ENCODE peak calls at places on chromosomes 4 and X, in five cellular contexts. J is thoracic aorta, A is endothelial cell of umbilical vein, E is GM06990, R is GM12864. H is an unnamed sample.

GRCh38 chr4:154497901-154498300 is 6.3 kb upstream of the DCHS2 start:
- DNase-seq in R (no peak), E (no peak), A (no peak), J (no peak), H (no peak)

GRCh38 chr4:47471591-47471990 is 8.1 kb upstream of the COMMD8 start:
- DNase-seq in E (no peak), J (no peak), A (no peak), R (no peak), H (no peak)

GRCh38 chr4:106312377-106312776 is 3.6 kb downstream of the TBCK start:
- DNase-seq in J (no peak), A (no peak), E (no peak), R (no peak), H (no peak)

GRCh38 chrX:43939187-43939926 is 33.8 kb downstream of the NDP start:
- DNase-seq in R (no peak), E (no peak), A (no peak), J (no peak), H (no peak)

GRCh38 chr4:8591626-8592365 is 769 bp upstream of the CPZ start:
- DNase-seq in A (no peak), J (no peak), E (no peak), R (no peak), H (no peak)

GRCh38 chrX:111164728-111165127 is 68.7 kb downstream of the PAK3 start:
- DNase-seq in J (no peak), R (no peak), A (no peak), E (no peak), H (peak; percentile 0)

GRCh38 chr4:159543831-159544230 is 441.0 kb downstream of the RAPGEF2 start:
- DNase-seq in R (no peak), J (no peak), A (no peak), E (no peak), H (no peak)

GRCh38 chrX:96685205-96686099 is 810 bp downstream of the DIAPH2 start:
- DNase-seq in J (peak; percentile 2), E (peak; percentile 59), R (no peak), A (peak; percentile 63), H (no peak)

GRCh38 chr4:68904786-68905185 is 46.8 kb downstream of the UGT2A3 start:
- DNase-seq in E (no peak), J (no peak), A (no peak), R (no peak), H (peak; percentile 5)

GRCh38 chr4:147736458-147736857 is 4.6 kb downstream of the ARHGAP10 start:
- DNase-seq in J (no peak), E (no peak), A (peak; percentile 59), R (no peak), H (no peak)

GRCh38 chr4:140426610-140427103 is 791 bp downstream of the CLGN start:
- DNase-seq in J (no peak), E (peak; percentile 19), A (no peak), R (no peak), H (peak; percentile 25)

GRCh38 chr4:3771167-3771809 is 5.1 kb downstream of the ADRA2C start:
- DNase-seq in A (no peak), R (no peak), J (no peak), E (no peak), H (no peak)

GRCh38 chrX:51440365-51440764 is 56.0 kb downstream of the NUDT11 start:
- DNase-seq in E (no peak), A (no peak), J (no peak), R (no peak), H (no peak)

GRCh38 chr4:100836929-100837328 is 319.1 kb upstream of the EMCN start:
- DNase-seq in J (no peak), E (no peak), A (no peak), R (no peak), H (no peak)

GRCh38 chr4:182489607-182490006 is 246.4 kb downstream of the TENM3 start:
- DNase-seq in R (no peak), E (no peak), J (no peak), A (no peak), H (no peak)
- H3K4me3 ChIP-seq in R (no peak overlapping the region), E (no peak overlapping the region), J (no peak overlapping the region), A (no peak overlapping the region), H (no peak overlapping the region)

GRCh38 chr4:10106421-10107039 is 10.1 kb downstream of the WDR1 start:
- DNase-seq in E (no peak), J (peak; percentile 90), R (no peak), A (peak; percentile 90), H (no peak)

GRCh38 chr4:10105421-10105820 is 11.2 kb downstream of the WDR1 start:
- DNase-seq in E (no peak), R (no peak), A (no peak), J (no peak), H (no peak)

GRCh38 chr4:10105920-10106319 is 10.7 kb downstream of the WDR1 start:
- DNase-seq in E (no peak), R (no peak), A (no peak), J (no peak), H (no peak)

GRCh38 chr4:10104211-10104990 is 12.2 kb downstream of the WDR1 start:
- DNase-seq in R (no peak), E (no peak), J (no peak), A (no peak), H (no peak)

GRCh38 chr4:10104991-10105276 is 11.7 kb downstream of the WDR1 start:
- DNase-seq in A (no peak), J (no peak), R (no peak), E (no peak), H (no peak)
- H3K4me3 ChIP-seq in A (no peak overlapping the region), J (peak overlapping the region; percentile 52), R (no peak overlapping the region), E (no peak overlapping the region), H (no peak overlapping the region)

DNA sequence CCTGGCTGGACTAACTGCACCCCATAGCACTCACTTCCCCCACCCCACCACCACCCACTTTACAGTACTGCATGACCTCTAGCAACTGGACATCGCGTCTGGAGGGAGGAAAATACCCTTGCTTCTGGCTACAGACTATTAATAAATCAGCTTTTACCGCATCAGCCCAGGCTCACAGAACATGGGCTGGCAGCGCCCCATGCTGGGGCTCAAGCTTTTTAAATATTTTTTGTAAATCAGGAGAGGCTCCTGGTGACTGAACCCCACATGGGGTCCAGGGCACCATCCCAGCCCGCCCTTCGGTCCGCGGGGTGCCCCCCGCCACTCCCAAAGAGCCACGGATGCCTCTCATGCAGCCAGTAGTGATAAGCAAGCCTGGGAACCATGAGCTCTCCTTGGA is 2.7 kb downstream of the HS6ST2 start:
- DNase-seq in A (no peak), R (no peak), J (no peak), E (no peak), H (no peak)
- H3K4me3 ChIP-seq in A (no peak overlapping the region), R (no peak overlapping the region), J (peak overlapping the region; percentile 68), E (no peak overlapping the region), H (no peak overlapping the region)

GRCh38 chrX:124347242-124347641 is 879 bp downstream of the SH2D1A start:
- DNase-seq in J (no peak), R (no peak), E (no peak), A (no peak), H (peak; percentile 59)
- H3K4me3 ChIP-seq in J (no peak overlapping the region), R (no peak overlapping the region), E (no peak overlapping the region), A (no peak overlapping the region), H (peak overlapping the region; percentile 66)

GRCh38 chr4:4854649-4855292 is 4.7 kb upstream of the MSX1 start:
- DNase-seq in A (no peak), J (no peak), E (no peak), R (no peak), H (no peak)

GRCh38 chr4:4857001-4857808 is 2.3 kb upstream of the MSX1 start:
- DNase-seq in J (no peak), E (peak; percentile 52), A (no peak), R (no peak), H (no peak)

GRCh38 chr4:4857809-4858508 is 1.5 kb upstream of the MSX1 start:
- DNase-seq in E (no peak), R (no peak), J (no peak), A (no peak), H (no peak)

GRCh38 chr4:4855293-4856070 is 4.0 kb upstream of the MSX1 start:
- DNase-seq in R (no peak), E (no peak), J (no peak), A (no peak), H (no peak)

GRCh38 chr4:4856071-4857000 is 3.1 kb upstream of the MSX1 start:
- DNase-seq in R (no peak), J (no peak), A (peak; percentile 21), E (peak; percentile 45), H (no peak)
- H3K4me3 ChIP-seq in R (peak overlapping the region; percentile 8), J (peak overlapping the region; percentile 70), A (peak overlapping the region; percentile 14), E (no peak overlapping the region), H (peak overlapping the region; percentile 43)

DNA sequence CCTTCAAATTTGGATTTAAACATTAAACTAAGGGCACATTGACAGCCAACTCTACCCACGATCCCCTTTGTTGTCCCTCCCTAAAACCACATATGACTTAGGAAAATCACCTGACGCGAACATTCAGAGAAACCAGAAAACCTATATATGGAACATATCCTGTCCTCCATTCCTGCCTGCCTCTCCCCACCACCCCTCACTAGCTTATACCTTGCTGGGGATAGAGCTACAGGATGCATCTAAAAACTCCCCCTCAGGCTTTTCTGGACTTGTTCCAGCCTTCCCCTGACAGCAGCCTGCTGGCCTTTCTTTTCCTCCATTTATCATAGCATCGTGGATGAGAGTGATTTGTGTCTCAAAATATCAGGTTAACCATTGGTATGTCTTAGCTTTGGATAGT is 8.8 kb downstream of the STK26 start:
- DNase-seq in A (no peak), R (no peak), E (no peak), J (no peak), H (peak; percentile 17)
- H3K4me3 ChIP-seq in A (no peak overlapping the region), R (no peak overlapping the region), E (no peak overlapping the region), J (no peak overlapping the region), H (no peak overlapping the region)

GRCh38 chr4:89658701-89659024 is 178.3 kb downstream of the SNCA start:
- DNase-seq in E (peak; percentile 18), A (no peak), J (no peak), R (peak; percentile 8), H (no peak)

GRCh38 chr4:89657931-89658700 is 178.8 kb downstream of the SNCA start:
- DNase-seq in R (no peak), A (peak; percentile 82), E (peak; percentile 29), J (no peak), H (peak; percentile 8)

DNA sequence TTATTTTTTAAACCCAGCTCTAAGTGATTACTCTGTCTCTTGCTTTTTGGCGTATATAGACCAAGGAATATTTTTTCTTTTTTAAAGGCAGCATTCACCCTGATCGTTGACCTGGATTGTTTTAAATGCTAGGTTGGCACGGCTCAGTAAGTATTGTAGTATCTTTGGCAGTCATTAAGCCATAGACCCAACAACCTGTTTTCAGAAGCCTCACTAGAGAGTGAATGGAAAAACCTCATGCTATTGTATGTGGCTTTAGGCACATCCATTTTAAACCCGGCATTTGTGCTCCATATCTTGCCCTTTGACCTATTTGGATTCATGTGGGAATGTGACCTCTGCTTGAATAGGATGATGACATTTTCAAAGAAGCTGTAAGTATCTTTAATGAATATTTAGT is 183.9 kb downstream of the SNCA start:
- DNase-seq in E (no peak), R (no peak), A (peak; percentile 71), J (no peak), H (no peak)
- H3K4me3 ChIP-seq in E (no peak overlapping the region), R (no peak overlapping the region), A (no peak overlapping the region), J (no peak overlapping the region), H (no peak overlapping the region)